ENCODE peak calls at places on chromosomes 13 and 19, in five cellular contexts. G, P, R, T and S are unnamed samples.

GRCh38 chr13:44188257-44188656 is 185.4 kb upstream of the SERP2 start:
- DNase-seq in T (peak), R (no peak), P (no peak), G (peak), S (no peak)

GRCh38 chr13:30763786-30764440 is 28.6 kb downstream of the ALOX5AP start:
- DNase-seq in P (no peak), G (no peak), T (peak), R (no peak), S (no peak)

GRCh38 chr19:33683881-33684549 is 62.3 kb downstream of the CHST8 start:
- DNase-seq in R (no peak), P (peak), T (peak), G (peak), S (no peak)

GRCh38 chr19:6212403-6213265 is 67.1 kb downstream of the MLLT1 start:
- DNase-seq in T (no peak), R (peak), G (no peak), P (peak), S (no peak)

GRCh38 chr13:22498006-22498405 is 682.8 kb upstream of the SGCG start:
- DNase-seq in T (no peak), P (no peak), G (no peak), R (no peak), S (no peak)

GRCh38 chr13:95185851-95186250 is 115.4 kb downstream of the ABCC4 start:
- DNase-seq in T (no peak), G (no peak), R (no peak), P (no peak), S (no peak)

GRCh38 chr19:12733369-12733896 is 1.1 kb downstream of the TRIR start:
- DNase-seq in R (no peak), P (no peak), T (peak), G (peak), S (no peak)

GRCh38 chr19:16337809-16338469 is 13.3 kb downstream of the KLF2 start:
- DNase-seq in R (no peak), P (no peak), G (no peak), T (no peak), S (no peak)

GRCh38 chr19:5134683-5135082 is 165.8 kb downstream of the KDM4B start:
- DNase-seq in P (no peak), R (no peak), G (no peak), T (no peak), S (no peak)

GRCh38 chr13:113116206-113116800 is 6.3 kb upstream of the F10 start:
- DNase-seq in G (no peak), R (peak), T (no peak), P (no peak), S (peak)

GRCh38 chr19:43561144-43561970 is 14.0 kb downstream of the XRCC1 start:
- DNase-seq in R (no peak), P (no peak), G (no peak), T (no peak), S (no peak)

GRCh38 chr13:109318945-109319590 is 467.3 kb downstream of the IRS2 start:
- DNase-seq in P (no peak), R (no peak), G (no peak), T (no peak), S (no peak)

GRCh38 chr19:781800-782194 is 15.5 kb upstream of the PTBP1 start:
- DNase-seq in G (no peak), P (no peak), T (no peak), R (no peak), S (no peak)

GRCh38 chr19:33809960-33810359 is 13.3 kb downstream of the KCTD15 start:
- DNase-seq in P (no peak), T (peak), G (no peak), R (no peak), S (no peak)

GRCh38 chr13:85194482-85194881 is 604.7 kb downstream of the SLITRK6 start:
- DNase-seq in R (no peak), G (no peak), P (no peak), T (no peak), S (no peak)

GRCh38 chr19:44747739-44748425 is 626 bp upstream of the BCL3 start:
- DNase-seq in T (peak), R (no peak), G (peak), P (peak), S (peak)

GRCh38 chr19:426725-427445 is 17.9 kb upstream of the C2CD4C start:
- DNase-seq in T (no peak), R (no peak), P (no peak), G (no peak), S (no peak)

GRCh38 chr13:109646423-109646822 is 140.0 kb downstream of the IRS2 start:
- DNase-seq in G (no peak), P (no peak), R (no peak), T (no peak), S (no peak)

GRCh38 chr13:110421696-110422395 is 114.8 kb downstream of the COL4A2 start:
- DNase-seq in P (no peak), T (peak), G (peak), R (no peak), S (no peak)

GRCh38 chr13:45219123-45219891 is 18.5 kb upstream of the KCTD4 start:
- DNase-seq in T (no peak), G (no peak), P (no peak), R (no peak), S (no peak)

GRCh38 chr19:48490980-48491792 is 20.4 kb downstream of the LMTK3 start:
- DNase-seq in R (no peak), G (peak), T (no peak), P (no peak), S (no peak)

GRCh38 chr19:48874309-48875135 is 2.3 kb downstream of the PPP1R15A start:
- DNase-seq in T (peak), G (peak), R (no peak), P (no peak), S (no peak)